ENCODE peak calls at places on chromosomes 3 and 15, in four cellular contexts. B, I, P and M are unnamed samples.

GRCh38 chr15:79102595-79102994 is 12.0 kb upstream of the RASGRF1 start:
- DNase-seq in P (no peak), B (no peak), I (no peak), M (no peak)

GRCh38 chr15:29570931-29571727 is 251.1 kb downstream of the TJP1 start:
- DNase-seq in I (no peak), B (no peak), P (no peak), M (peak)

GRCh38 chr3:64832098-64832497 is 144.3 kb upstream of the ADAMTS9 start:
- DNase-seq in P (no peak), B (no peak), I (no peak), M (no peak)

GRCh38 chr15:71599404-71600225 is 210.7 kb upstream of the NR2E3 start:
- DNase-seq in P (no peak), B (no peak), I (no peak), M (no peak)

GRCh38 chr3:124919756-124920155 is 14.8 kb downstream of the MUC13 start:
- DNase-seq in B (no peak), P (no peak), I (no peak), M (no peak)

GRCh38 chr3:134810052-134810435 is 15.0 kb downstream of the EPHB1 start:
- DNase-seq in P (no peak), I (no peak), B (no peak), M (no peak)

GRCh38 chr3:129003578-129004112 is 2.5 kb downstream of the EFCC1 start:
- DNase-seq in I (no peak), P (no peak), B (no peak), M (no peak)

GRCh38 chr3:129890125-129890524 is 3.4 kb downstream of the TMCC1 start:
- DNase-seq in B (peak), I (no peak), P (peak), M (no peak)

GRCh38 chr3:186151077-186151971 is 42.4 kb upstream of the ETV5 start:
- DNase-seq in P (peak), I (no peak), B (no peak), M (no peak)

GRCh38 chr3:94772402-94772801 is 709.5 kb downstream of the NSUN3 start:
- DNase-seq in I (no peak), B (no peak), P (no peak), M (no peak)

GRCh38 chr3:162546910-162547309 is 1050.3 kb downstream of the OTOL1 start:
- DNase-seq in I (no peak), P (no peak), B (no peak), M (no peak)

GRCh38 chr3:66253790-66254620 is 33.2 kb downstream of the SLC25A26 start:
- DNase-seq in P (no peak), B (no peak), I (peak), M (no peak)

GRCh38 chr3:128426128-128426921 is 40.4 kb downstream of the DNAJB8 start:
- DNase-seq in P (no peak), I (peak), B (peak), M (peak)

GRCh38 chr15:58771621-58772235 is 626 bp downstream of the MINDY2 start:
- DNase-seq in P (no peak), B (peak), I (peak), M (peak)

GRCh38 chr15:69017978-69018377 is 3.5 kb downstream of the NOX5 start:
- DNase-seq in P (no peak), I (peak), B (no peak), M (no peak)

GRCh38 chr3:138796761-138797160 is 38.0 kb downstream of the PIK3CB start:
- DNase-seq in B (no peak), I (peak), P (no peak), M (no peak)

GRCh38 chr3:102224171-102224570 is 210.6 kb upstream of the ZPLD1 start:
- DNase-seq in B (no peak), I (no peak), P (no peak), M (no peak)

GRCh38 chr3:138468886-138469285 is 34.5 kb downstream of the ESYT3 start:
- DNase-seq in P (no peak), B (no peak), I (no peak), M (no peak)

GRCh38 chr15:51623386-51623938 is 891 bp upstream of the DMXL2 start:
- DNase-seq in B (peak), P (no peak), I (peak), M (no peak)
- TF ChIP-seq SPI1 in B (peak), P (no peak), I (no peak), M (no peak)

DNA sequence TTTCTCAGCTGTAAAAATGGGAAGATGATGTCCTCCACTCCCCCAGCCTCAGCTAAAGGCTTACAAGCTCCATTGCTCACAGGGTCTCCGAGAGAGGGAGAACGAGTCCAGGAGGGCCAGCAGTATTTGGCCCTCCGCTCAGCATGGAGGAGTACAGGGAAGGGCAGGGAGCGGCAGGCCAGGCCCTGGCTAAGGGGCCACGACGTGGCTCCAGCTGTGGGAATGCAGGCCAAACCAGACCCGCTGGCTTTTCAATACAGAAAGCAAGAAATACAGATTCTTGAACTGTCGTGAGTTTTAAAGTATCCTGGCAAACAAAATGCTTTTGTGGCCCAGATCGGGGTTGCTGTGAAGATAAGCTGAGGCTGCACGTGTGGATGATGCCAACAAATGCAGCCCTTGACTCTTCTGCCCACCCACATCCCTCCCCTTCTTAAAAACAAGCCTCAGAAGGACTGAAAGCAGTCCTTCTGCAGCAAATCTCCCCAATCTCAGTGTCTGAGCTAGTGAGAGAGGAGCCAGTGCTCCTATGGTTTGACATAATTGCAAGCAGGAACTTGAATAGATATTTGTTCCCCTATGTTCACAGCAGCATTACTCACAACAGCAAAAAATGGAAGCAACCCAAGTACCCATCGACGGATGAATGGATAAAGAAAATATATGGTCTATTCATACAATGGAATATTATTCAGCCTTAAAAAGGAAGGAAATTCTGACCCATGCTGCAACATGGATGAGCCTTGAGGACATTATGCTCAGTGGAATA is 18.5 kb upstream of the FBLN2 start:
- DNase-seq in P (no peak), I (no peak), B (no peak), M (no peak)
- TF ChIP-seq SPI1 in P (no peak), I (no peak), B (no peak), M (no peak)

GRCh38 chr15:60644903-60645302 is 166.0 kb upstream of the ICE2 start:
- DNase-seq in I (no peak), P (no peak), B (no peak), M (no peak)
- TF ChIP-seq SPI1 in I (no peak), P (no peak), B (no peak), M (no peak)

DNA sequence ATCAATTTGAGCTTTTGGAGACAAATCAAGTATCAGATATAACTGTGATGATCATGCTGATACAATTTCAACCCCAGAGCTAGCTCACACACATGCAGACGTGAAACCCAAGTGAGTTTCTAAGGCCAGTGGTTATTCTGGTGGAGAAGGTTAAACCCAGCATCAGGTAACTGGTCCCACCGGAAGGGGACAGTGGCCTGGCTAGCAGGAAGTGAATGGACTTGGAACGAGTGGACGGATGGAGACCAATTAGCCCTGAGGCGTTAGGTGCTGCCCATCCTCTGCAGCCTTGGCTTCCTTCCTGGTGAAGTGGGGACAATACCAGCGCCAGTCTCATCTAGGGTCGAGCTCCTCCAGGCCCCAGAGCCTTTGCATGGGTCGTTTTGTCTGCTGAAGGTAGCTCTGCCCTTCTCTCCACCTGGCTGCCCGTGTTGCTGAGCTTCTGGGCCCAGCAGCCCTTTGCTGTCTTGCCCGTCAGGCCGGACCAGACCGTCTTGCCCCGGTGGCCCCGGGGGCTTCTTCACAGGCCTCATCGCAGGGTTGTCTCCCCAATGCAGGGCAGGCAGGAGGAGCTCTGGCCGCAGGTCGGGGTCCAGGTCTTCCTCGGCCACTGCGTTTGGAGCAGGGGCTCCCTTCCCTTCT is 915 bp upstream of the KCTD6 start:
- DNase-seq in P (no peak), B (no peak), I (no peak), M (no peak)
- TF ChIP-seq SPI1 in P (no peak), B (no peak), I (no peak), M (no peak)

GRCh38 chr3:164231718-164232117 is 846.6 kb downstream of the SI start:
- DNase-seq in P (no peak), B (no peak), I (no peak), M (no peak)
- TF ChIP-seq SPI1 in P (no peak), B (no peak), I (no peak), M (no peak)